ENCODE peak calls at places on chromosomes 13 and 19, in five cellular contexts. Q, L, J, B and G are unnamed samples. For H3K4me1, the result is how much of the 10 kb centered on the place peaks cover.

GRCh38 chr13:43964698-43965097 is 85.0 kb downstream of the LACC1 start:
- DNase-seq in Q (no peak), B (no peak), J (no peak), L (no peak), G (no peak)

GRCh38 chr19:10346509-10346908 is 7.1 kb upstream of the ICAM3 start:
- DNase-seq in B (peak), L (peak), J (no peak), Q (no peak), G (no peak)

GRCh38 chr13:32624441-32624840 is 38.2 kb downstream of the PDS5B start:
- DNase-seq in J (peak), L (no peak), B (no peak), Q (no peak), G (no peak)

GRCh38 chr13:101127741-101128353 is 288.5 kb downstream of the NALCN start:
- DNase-seq in Q (no peak), B (no peak), J (peak), L (no peak), G (no peak)

GRCh38 chr13:110890279-110891150 is 24.4 kb downstream of the ANKRD10 start:
- DNase-seq in B (no peak), J (no peak), L (no peak), Q (no peak), G (no peak)

GRCh38 chr13:35293579-35293978 is 182.9 kb downstream of the MAB21L1 start:
- DNase-seq in J (no peak), L (no peak), B (no peak), Q (no peak), G (no peak)

GRCh38 chr13:74040200-74040599 is 94.0 kb downstream of the KLF12 start:
- DNase-seq in B (no peak), Q (no peak), L (no peak), J (no peak), G (no peak)

GRCh38 chr19:2043864-2044708 is 7.0 kb downstream of the MKNK2 start:
- DNase-seq in L (no peak), B (no peak), J (no peak), Q (no peak), G (no peak)

GRCh38 chr13:36086117-36086516 is 45.1 kb downstream of the DCLK1 start:
- DNase-seq in L (no peak), Q (no peak), J (no peak), B (no peak), G (no peak)

GRCh38 chr19:42594617-42595489 is at the start of gene CEACAM8:
- DNase-seq in Q (no peak), B (no peak), L (no peak), J (no peak), G (no peak)

GRCh38 chr13:40343550-40344269 is 322.7 kb downstream of the FOXO1 start:
- DNase-seq in Q (no peak), L (no peak), J (no peak), B (no peak), G (no peak)
- H3K4me1 ChIP-seq in Q (under half), L (under half), J (under half), B (under half), G (under half)

GRCh38 chr19:46404039-46404883 is 9.1 kb downstream of the CCDC8 start:
- DNase-seq in Q (no peak), L (peak), B (no peak), J (peak), G (peak)
- TF ChIP-seq CTCF in Q (peak), L (peak), B (no peak), J (no peak), G (no peak)

GRCh38 chr19:41546386-41546789 is 29.6 kb upstream of the CEACAM21 start:
- DNase-seq in B (no peak), Q (no peak), L (peak), J (no peak), G (no peak)
- H3K4me1 ChIP-seq in B (half or more), Q (under half), L (under half), J (under half), G (under half)

GRCh38 chr13:26709461-26709860 is 51.1 kb downstream of the GPR12 start:
- DNase-seq in B (no peak), Q (no peak), L (no peak), J (no peak), G (no peak)
- TF ChIP-seq CTCF in B (no peak), Q (no peak), L (no peak), J (no peak), G (no peak)

GRCh38 chr19:13052447-13053232 is 50.0 kb downstream of the LYL1 start:
- DNase-seq in J (no peak), B (no peak), Q (no peak), L (peak), G (no peak)

GRCh38 chr19:13053238-13053637 is 49.4 kb downstream of the LYL1 start:
- DNase-seq in L (no peak), J (no peak), Q (no peak), B (no peak), G (no peak)

GRCh38 chr19:13050274-13050673 is 52.4 kb downstream of the LYL1 start:
- DNase-seq in Q (no peak), B (no peak), L (no peak), J (no peak), G (no peak)

GRCh38 chr19:13053761-13054604 is 48.7 kb downstream of the LYL1 start:
- DNase-seq in Q (no peak), J (peak), L (peak), B (peak), G (peak)

GRCh38 chr19:13051581-13052165 is 51.0 kb downstream of the LYL1 start:
- DNase-seq in B (peak), L (peak), Q (no peak), J (no peak), G (peak)
- H3K4me1 ChIP-seq in B (half or more), L (half or more), Q (half or more), J (half or more), G (under half)

GRCh38 chr13:76759877-76760276 is 126.3 kb downstream of the KCTD12 start:
- DNase-seq in J (peak), B (no peak), Q (no peak), L (no peak), G (no peak)
- TF ChIP-seq CTCF in J (no peak), B (no peak), Q (no peak), L (no peak), G (no peak)

DNA sequence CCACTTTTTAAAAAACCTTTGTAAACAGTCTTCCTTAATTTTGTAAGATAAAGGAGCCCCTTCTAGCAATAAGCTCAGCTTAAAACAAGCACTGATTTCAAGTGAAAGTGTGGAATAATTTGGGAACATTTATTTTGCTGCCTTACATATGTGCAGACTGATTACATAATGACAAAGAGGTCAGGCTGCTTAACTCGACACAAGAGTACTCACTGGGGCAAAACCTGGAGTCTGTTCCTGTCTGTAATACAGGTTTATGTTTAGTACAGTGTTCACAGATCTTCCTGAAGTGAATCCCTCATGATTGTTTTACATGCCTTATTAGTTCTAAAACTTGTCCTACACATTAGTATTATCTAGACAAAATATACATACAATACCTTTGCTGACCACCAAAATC is 609.8 kb downstream of the LMO7 start:
- DNase-seq in B (no peak), L (no peak), Q (no peak), J (no peak), G (no peak)
- H3K4me1 ChIP-seq in B (under half), L (under half), Q (under half), J (under half), G (under half)